ENCODE peak calls at places on chromosomes 12 and 14, in eight cellular contexts. S, Y, N, R, J, A, X and G are unnamed samples.

GRCh38 chr12:124754949-124755800 is 108.5 kb downstream of the SCARB1 start:
- DNase-seq in S (peak; percentile 86), R (peak; percentile 75), J (peak; percentile 91), A (peak; percentile 98), Y (no peak), N (no peak), X (peak; percentile 84), G (peak; percentile 85)

GRCh38 chr12:4114986-4115385 is 158.6 kb upstream of the CCND2 start:
- DNase-seq in J (no peak), S (no peak), X (no peak), Y (no peak), A (peak; percentile 25), R (no peak), N (no peak), G (peak; percentile 75)

GRCh38 chr12:98998697-98999299 is 353.7 kb downstream of the APAF1 start:
- DNase-seq in J (no peak), N (peak; percentile 21), R (no peak), Y (peak; percentile 42), S (no peak), A (no peak), X (no peak), G (no peak)

GRCh38 chr12:27852117-27852516 is 72.1 kb upstream of the MANSC4 start:
- DNase-seq in Y (peak; percentile 41), S (no peak), N (no peak), A (no peak), X (no peak), J (no peak), R (no peak), G (no peak)

GRCh38 chr12:6963016-6963731 is 7.3 kb downstream of the PHB2 start:
- DNase-seq in Y (no peak), R (peak; percentile 34), J (peak; percentile 14), A (peak; percentile 65), X (peak; percentile 87), S (no peak), N (no peak), G (no peak)

GRCh38 chr14:103711516-103712431 is 3.5 kb downstream of the XRCC3 start:
- DNase-seq in R (no peak), Y (no peak), N (no peak), S (no peak), X (peak; percentile 92), J (no peak), A (peak; percentile 84), G (no peak)

GRCh38 chr14:68753696-68754095 is 39.2 kb downstream of the ZFP36L1 start:
- DNase-seq in R (no peak), Y (no peak), N (no peak), A (no peak), J (no peak), X (no peak), S (no peak), G (no peak)

GRCh38 chr12:5479761-5480160 is 47.9 kb downstream of the NTF3 start:
- DNase-seq in Y (no peak), A (no peak), X (no peak), S (no peak), R (no peak), N (no peak), J (no peak), G (no peak)

GRCh38 chr12:12562016-12562483 is 613 bp downstream of the DUSP16 start:
- DNase-seq in X (peak; percentile 87), J (peak; percentile 19), S (no peak), Y (peak; percentile 23), N (no peak), A (peak; percentile 67), R (peak; percentile 42), G (no peak)

GRCh38 chr12:92030618-92031017 is 115.0 kb downstream of the BTG1 start:
- DNase-seq in J (peak; percentile 40), S (peak; percentile 57), N (no peak), Y (no peak), A (peak; percentile 86), R (peak; percentile 9), X (peak; percentile 74), G (peak; percentile 76)

GRCh38 chr12:754871-755562 is 2.6 kb downstream of the WNK1 start:
- DNase-seq in S (no peak), N (peak; percentile 70), X (no peak), A (no peak), Y (peak; percentile 48), J (no peak), R (no peak), G (no peak)

GRCh38 chr12:51941669-51942455 is 9.6 kb upstream of the ACVR1B start:
- DNase-seq in R (no peak), J (no peak), X (no peak), S (no peak), Y (no peak), N (no peak), A (no peak), G (peak; percentile 61)

GRCh38 chr14:65860956-65861631 is 448.6 kb downstream of the FUT8 start:
- DNase-seq in X (no peak), S (no peak), J (no peak), A (no peak), R (no peak), Y (no peak), N (no peak), G (no peak)

GRCh38 chr14:39034481-39035296 is 68.3 kb downstream of the SEC23A start:
- DNase-seq in Y (peak; percentile 15), A (no peak), N (peak; percentile 66), J (no peak), R (no peak), S (no peak), X (no peak), G (no peak)
- TF ChIP-seq CTCF in Y (peak; percentile 37), A (no peak), N (peak; percentile 75), J (no peak), R (no peak), S (peak; percentile 23), X (no peak), G (no peak)

GRCh38 chr12:108517288-108518100 is 2.4 kb downstream of the FICD start:
- DNase-seq in S (no peak), A (no peak), N (no peak), R (no peak), Y (no peak), X (no peak), J (no peak), G (no peak)

GRCh38 chr12:108518716-108519496 is 3.8 kb downstream of the FICD start:
- DNase-seq in Y (no peak), R (no peak), X (no peak), N (no peak), A (no peak), S (no peak), J (no peak), G (no peak)

GRCh38 chr12:108519558-108519957 is 4.5 kb downstream of the FICD start:
- DNase-seq in Y (peak; percentile 38), S (no peak), R (no peak), N (no peak), A (no peak), X (no peak), J (no peak), G (no peak)

GRCh38 chr12:108516511-108517275 is 1.6 kb downstream of the FICD start:
- DNase-seq in S (no peak), N (no peak), R (no peak), A (no peak), Y (no peak), X (no peak), J (no peak), G (no peak)

DNA sequence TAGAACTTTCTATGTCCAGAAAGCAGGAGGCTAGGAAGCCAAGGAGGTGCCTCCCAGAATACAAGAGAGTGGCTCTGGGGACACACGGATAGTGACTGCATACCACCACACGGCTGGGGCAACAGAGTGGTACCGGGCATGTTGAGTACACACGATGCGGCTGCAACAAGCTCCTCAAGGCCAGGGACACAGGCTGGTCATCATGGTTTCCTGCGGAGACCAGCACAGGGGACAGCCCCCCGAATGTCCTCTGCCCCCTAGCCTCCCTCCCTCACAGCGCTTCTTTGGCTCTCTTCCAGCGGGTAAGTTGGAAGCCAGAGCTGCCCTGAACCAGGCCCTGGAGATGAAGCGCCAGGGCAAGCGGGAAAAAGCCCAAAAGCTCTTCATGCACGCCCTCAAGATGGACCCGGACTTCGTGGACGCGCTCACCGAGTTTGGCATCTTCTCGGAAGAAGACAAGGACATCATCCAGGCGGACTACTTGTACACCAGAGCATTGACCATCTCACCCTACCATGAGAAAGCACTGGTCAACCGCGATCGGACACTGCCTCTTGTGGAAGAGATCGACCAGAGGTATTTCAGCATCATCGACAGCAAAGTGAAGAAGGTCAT is 3.1 kb downstream of the FICD start:
- DNase-seq in Y (no peak), J (no peak), A (no peak), N (no peak), S (no peak), X (no peak), R (no peak), G (no peak)
- TF ChIP-seq POLR2A in Y (peak; percentile 38), J (no peak), A (no peak), N (peak; percentile 37), S (no peak), X (no peak), R (no peak), G (no peak)

GRCh38 chr14:64186231-64187129 is 107.7 kb downstream of the ESR2 start:
- DNase-seq in Y (no peak), X (no peak), N (no peak), R (no peak), A (no peak), J (no peak), S (no peak), G (no peak)

GRCh38 chr14:64185184-64185583 is 109.0 kb downstream of the ESR2 start:
- DNase-seq in J (no peak), S (no peak), Y (no peak), N (no peak), X (no peak), A (no peak), R (no peak), G (no peak)

GRCh38 chr14:64190974-64191502 is 103.1 kb downstream of the ESR2 start:
- DNase-seq in N (no peak), S (no peak), R (no peak), Y (no peak), X (no peak), A (no peak), J (no peak), G (no peak)

GRCh38 chr14:64184103-64184729 is 110.0 kb downstream of the ESR2 start:
- DNase-seq in X (no peak), A (no peak), J (no peak), N (no peak), R (no peak), S (no peak), Y (no peak), G (no peak)

GRCh38 chr14:64187331-64187730 is 106.8 kb downstream of the ESR2 start:
- DNase-seq in X (no peak), N (no peak), J (no peak), Y (no peak), S (no peak), A (no peak), R (no peak), G (no peak)
- H3K4me3 ChIP-seq in X (no peak overlapping the region), N (no peak overlapping the region), J (no peak overlapping the region), Y (no peak overlapping the region), S (no peak overlapping the region), A (no peak overlapping the region), R (no peak overlapping the region), G (no peak overlapping the region)

DNA sequence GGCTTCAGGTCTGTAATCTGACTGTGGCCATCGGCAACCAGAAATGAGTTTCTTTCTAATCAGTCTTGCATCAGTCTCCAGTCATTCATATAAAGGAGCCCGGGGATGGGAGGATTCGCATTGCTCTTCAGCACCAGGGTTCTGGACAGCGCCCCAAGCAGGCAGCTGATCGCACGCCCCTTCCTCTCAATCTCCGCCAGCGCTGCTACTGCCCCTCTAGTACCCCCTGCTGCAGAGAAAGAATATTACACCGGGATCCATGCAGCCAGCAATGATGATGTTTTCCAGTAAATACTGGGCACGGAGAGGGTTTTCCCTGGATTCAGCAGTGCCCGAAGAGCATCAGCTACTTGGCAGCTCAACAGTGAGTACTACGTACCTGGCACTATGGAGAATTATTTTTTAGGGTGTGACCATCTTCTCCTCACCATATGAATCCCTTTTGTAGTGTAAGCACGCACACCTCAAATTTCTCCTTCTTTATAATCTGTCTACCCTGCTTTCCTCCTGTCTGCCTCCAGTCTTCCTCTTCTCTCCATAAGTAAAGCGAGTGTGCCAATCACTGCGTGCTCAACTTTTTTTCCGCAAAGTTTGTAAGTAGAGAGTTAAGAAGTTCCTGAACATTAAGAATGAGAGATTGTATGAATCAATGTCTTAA is at the start of gene TPH2:
- DNase-seq in R (peak; percentile 59), Y (peak; percentile 75), J (no peak), N (peak; percentile 59), A (no peak), X (no peak), S (no peak), G (no peak)
- TF ChIP-seq CTCF in R (peak; percentile 48), Y (peak; percentile 84), J (peak; percentile 45), N (peak; percentile 79), A (peak; percentile 13), X (no peak), S (no peak), G (no peak)